ENCODE peak calls at places on chromosomes 7 and 10, in nine cellular contexts. F is RWPE1, O is left lung, A is lower lobe of right lung, C is astrocyte of the spinal cord, L is neural progenitor cell, D is dorsolateral prefrontal cortex, Y is fibroblast of lung, M is HFF-Myc. B is an unnamed sample.

GRCh38 chr7:85602196-85602595 is 415.3 kb upstream of the SEMA3D start:
- DNase-seq in F (no peak), O (no peak), A (no peak), C (peak), L (no peak), D (no peak), Y (peak), M (peak), B (no peak)

GRCh38 chr10:8326702-8327423 is 272.4 kb downstream of the GATA3 start:
- DNase-seq in F (no peak), O (no peak), A (no peak), C (no peak), L (no peak), D (no peak), Y (no peak), M (no peak), B (no peak)

GRCh38 chr10:117421985-117422384 is 46.7 kb upstream of the PDZD8 start:
- DNase-seq in F (no peak), O (no peak), A (no peak), C (no peak), L (no peak), D (no peak), Y (no peak), M (no peak), B (no peak)

GRCh38 chr10:75825220-75825619 is 393.8 kb downstream of the LRMDA start:
- DNase-seq in F (no peak), O (no peak), A (no peak), C (no peak), L (no peak), D (no peak), Y (no peak), M (no peak), B (no peak)

GRCh38 chr7:104241581-104241980 is 33.8 kb upstream of the ORC5 start:
- DNase-seq in F (no peak), O (no peak), A (no peak), C (no peak), L (no peak), D (no peak), Y (no peak), M (no peak), B (no peak)

GRCh38 chr10:123995461-123996131 is 97.8 kb downstream of the CHST15 start:
- DNase-seq in F (peak), O (peak), A (peak), C (peak), L (peak), D (peak), Y (peak), M (no peak), B (peak)

GRCh38 chr10:116109481-116109880 is 163.5 kb downstream of the GFRA1 start:
- DNase-seq in F (no peak), O (no peak), A (no peak), C (no peak), L (no peak), D (no peak), Y (no peak), M (no peak), B (no peak)

GRCh38 chr10:117670116-117670515 is 127.6 kb downstream of the EMX2 start:
- DNase-seq in F (no peak), O (no peak), A (no peak), C (no peak), L (no peak), D (no peak), Y (no peak), M (no peak), B (no peak)

GRCh38 chr10:19847321-19847720 is 31.1 kb downstream of the PLXDC2 start:
- DNase-seq in F (no peak), O (no peak), A (no peak), C (peak), L (no peak), D (no peak), Y (peak), M (no peak), B (peak)

GRCh38 chr10:102401735-102402511 is 6.4 kb downstream of the NFKB2 start:
- DNase-seq in F (peak), O (peak), A (no peak), C (no peak), L (no peak), D (no peak), Y (peak), M (no peak), B (peak)

GRCh38 chr7:55556492-55556891 is 15.8 kb downstream of the VOPP1 start:
- DNase-seq in F (no peak), O (no peak), A (no peak), C (no peak), L (no peak), D (no peak), Y (no peak), M (no peak), B (no peak)

GRCh38 chr10:131689016-131689415 is 211.8 kb upstream of the PPP2R2D start:
- DNase-seq in F (no peak), O (peak), A (no peak), C (no peak), L (peak), D (no peak), Y (no peak), M (no peak), B (no peak)

GRCh38 chr7:23942032-23942431 is 232.0 kb downstream of the STK31 start:
- DNase-seq in F (no peak), O (no peak), A (no peak), C (no peak), L (no peak), D (no peak), Y (no peak), M (no peak), B (no peak)

GRCh38 chr10:59670269-59670668 is 39.4 kb downstream of the SLC16A9 start:
- DNase-seq in F (no peak), O (no peak), A (no peak), C (no peak), L (no peak), D (no peak), Y (no peak), M (no peak), B (no peak)

GRCh38 chr10:119715628-119716505 is 10.0 kb upstream of the INPP5F start:
- DNase-seq in F (no peak), O (no peak), A (no peak), C (no peak), L (peak), D (no peak), Y (no peak), M (no peak), B (no peak)

GRCh38 chr7:41047789-41048191 is 655.1 kb downstream of the INHBA start:
- DNase-seq in F (no peak), O (peak), A (no peak), C (peak), L (no peak), D (no peak), Y (peak), M (peak), B (no peak)

GRCh38 chr7:5237286-5237685 is 45.5 kb upstream of the SLC29A4 start:
- DNase-seq in F (no peak), O (peak), A (peak), C (no peak), L (no peak), D (peak), Y (peak), M (no peak), B (no peak)

GRCh38 chr7:157709531-157710251 is 372.9 kb downstream of the DNAJB6 start:
- DNase-seq in F (no peak), O (no peak), A (peak), C (no peak), L (no peak), D (peak), Y (no peak), M (no peak), B (no peak)

GRCh38 chr7:113100091-113100723 is 13.6 kb upstream of the GPR85 start:
- DNase-seq in F (no peak), O (no peak), A (no peak), C (peak), L (no peak), D (no peak), Y (peak), M (no peak), B (peak)

GRCh38 chr10:122192142-122192541 is 79.0 kb upstream of the BTBD16 start:
- DNase-seq in F (no peak), O (no peak), A (no peak), C (no peak), L (peak), D (no peak), Y (no peak), M (no peak), B (no peak)

GRCh38 chr10:91593366-91593765 is 39.5 kb downstream of the PPP1R3C start:
- DNase-seq in F (no peak), O (no peak), A (no peak), C (no peak), L (no peak), D (no peak), Y (no peak), M (no peak), B (no peak)

GRCh38 chr10:95513941-95514392 is 47.2 kb downstream of the SORBS1 start:
- DNase-seq in F (peak), O (no peak), A (no peak), C (peak), L (no peak), D (peak), Y (peak), M (no peak), B (peak)

DNA sequence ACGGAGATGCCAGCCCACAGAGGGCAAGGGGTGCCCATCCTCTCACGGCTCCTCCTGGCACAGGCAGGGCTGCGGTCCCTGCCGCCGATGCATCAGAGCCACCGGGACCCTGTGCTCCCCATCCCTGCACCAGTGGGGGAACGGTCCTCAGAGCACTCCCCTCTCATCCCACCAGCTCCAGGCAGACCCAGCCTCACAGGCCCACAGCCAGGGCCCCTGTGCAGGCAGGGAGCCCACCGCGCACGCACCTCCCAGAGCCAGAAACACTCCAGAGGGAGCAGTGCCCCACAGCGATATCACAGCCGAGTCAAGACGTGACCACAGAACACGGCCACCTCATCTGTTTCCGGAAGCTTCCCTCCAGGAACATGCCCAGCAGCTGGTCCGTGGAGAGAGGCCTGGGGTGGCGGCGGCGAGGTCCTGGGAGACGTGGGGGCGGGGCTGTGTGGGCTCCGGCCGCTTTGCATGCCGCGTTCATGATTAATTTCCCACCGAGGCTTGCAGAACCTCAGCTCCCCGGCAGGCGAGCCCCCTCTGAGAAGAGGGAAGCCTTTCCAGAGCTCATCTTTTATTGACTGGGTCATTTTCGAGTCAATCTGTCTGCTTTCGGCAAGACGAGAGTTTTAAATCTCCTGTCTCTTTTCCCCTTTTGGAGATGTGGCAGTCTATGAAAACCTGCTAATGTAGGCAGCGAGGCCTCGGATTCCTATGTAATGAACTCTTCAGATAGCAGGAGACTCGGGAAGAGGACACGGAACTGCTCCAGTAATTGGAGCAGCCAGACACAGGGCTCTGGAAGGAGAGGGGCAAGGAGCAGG is 242.6 kb downstream of the ELFN1 start:
- DNase-seq in F (no peak), O (peak), A (no peak), C (peak), L (no peak), D (no peak), Y (peak), M (no peak), B (no peak)
- TF ChIP-seq CTCF in F (no peak), O (no peak), A (no peak), C (peak), L (no peak), D (no peak), Y (peak), M (peak), B (no peak)

GRCh38 chr10:16909271-16909767 is 92.1 kb upstream of the RSU1 start:
- DNase-seq in F (no peak), O (no peak), A (no peak), C (no peak), L (no peak), D (no peak), Y (peak), M (no peak), B (no peak)

GRCh38 chr10:16909961-16910794 is 93.0 kb upstream of the RSU1 start:
- DNase-seq in F (no peak), O (no peak), A (no peak), C (no peak), L (no peak), D (no peak), Y (peak), M (no peak), B (no peak)

GRCh38 chr10:16907720-16908119 is 90.5 kb upstream of the RSU1 start:
- DNase-seq in F (no peak), O (no peak), A (no peak), C (no peak), L (no peak), D (no peak), Y (no peak), M (no peak), B (no peak)

GRCh38 chr10:16913266-16913665 is 96.0 kb upstream of the RSU1 start:
- DNase-seq in F (no peak), O (no peak), A (no peak), C (no peak), L (no peak), D (no peak), Y (no peak), M (no peak), B (no peak)

GRCh38 chr10:16910795-16911164 is 93.6 kb upstream of the RSU1 start:
- DNase-seq in F (no peak), O (no peak), A (no peak), C (no peak), L (no peak), D (no peak), Y (no peak), M (no peak), B (no peak)
- TF ChIP-seq CTCF in F (no peak), O (no peak), A (no peak), C (no peak), L (no peak), D (no peak), Y (no peak), M (no peak), B (no peak)

GRCh38 chr7:2705371-2706096 is 17.5 kb downstream of the AMZ1 start:
- DNase-seq in F (no peak), O (peak), A (no peak), C (no peak), L (no peak), D (no peak), Y (no peak), M (no peak), B (no peak)

GRCh38 chr7:2708041-2708440 is 20.0 kb downstream of the AMZ1 start:
- DNase-seq in F (no peak), O (peak), A (no peak), C (no peak), L (no peak), D (no peak), Y (no peak), M (no peak), B (no peak)

GRCh38 chr7:2708547-2709310 is 20.7 kb downstream of the AMZ1 start:
- DNase-seq in F (no peak), O (peak), A (no peak), C (no peak), L (no peak), D (no peak), Y (no peak), M (no peak), B (no peak)

GRCh38 chr7:2706685-2707126 is 18.7 kb downstream of the AMZ1 start:
- DNase-seq in F (no peak), O (no peak), A (no peak), C (no peak), L (peak), D (no peak), Y (no peak), M (no peak), B (no peak)

DNA sequence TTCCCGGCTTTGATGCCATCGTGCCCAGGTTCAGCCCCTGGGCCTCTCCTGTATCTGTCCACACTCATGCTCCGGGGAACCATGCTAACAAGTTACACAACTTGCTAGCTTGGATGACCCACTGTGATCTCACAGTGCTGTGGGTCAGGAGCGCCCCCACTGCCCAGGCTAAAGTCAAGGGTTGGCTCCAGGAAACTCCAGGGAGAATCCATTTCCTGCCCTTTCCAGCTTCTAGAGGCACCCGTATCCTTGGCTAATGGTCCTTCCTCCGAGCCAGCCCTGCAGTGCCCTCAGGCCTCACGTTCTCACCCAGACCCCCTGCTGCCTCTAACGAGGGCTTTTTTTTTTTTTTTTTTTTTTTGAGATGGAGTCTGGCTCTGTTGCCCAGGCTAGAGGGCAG is 19.5 kb downstream of the AMZ1 start:
- DNase-seq in F (no peak), O (no peak), A (no peak), C (no peak), L (no peak), D (no peak), Y (no peak), M (no peak), B (no peak)
- TF ChIP-seq CTCF in F (no peak), O (no peak), A (no peak), C (no peak), L (no peak), D (no peak), Y (no peak), M (no peak), B (no peak)

GRCh38 chr10:47062801-47063200 is 151.6 kb downstream of the PTPN20 start:
- DNase-seq in F (no peak), O (no peak), A (no peak), C (no peak), L (peak), D (no peak), Y (no peak), M (no peak), B (peak)
- TF ChIP-seq CTCF in F (no peak), O (no peak), A (no peak), C (peak), L (peak), D (no peak), Y (peak), M (peak), B (peak)